ENCODE peak calls at places on chromosome 2, in eight cellular contexts. X, I, E, Z, V, F, K and R are unnamed samples.

GRCh38 chr2:180722551-180723239 is 257.7 kb upstream of the UBE2E3 start:
- DNase-seq in I (no peak), V (no peak), X (no peak), Z (no peak), E (no peak), F (no peak), K (peak; percentile 9), R (no peak)

GRCh38 chr2:204771693-204772092 is 226.4 kb downstream of the PARD3B start:
- DNase-seq in I (no peak), X (no peak), K (no peak), E (no peak), Z (no peak), V (no peak), F (no peak), R (no peak)

GRCh38 chr2:68730828-68731227 is 3.8 kb upstream of the ARHGAP25 start:
- DNase-seq in V (no peak), I (peak; percentile 17), Z (no peak), E (no peak), K (no peak), F (no peak), X (no peak), R (no peak)

GRCh38 chr2:47403829-47404228 is 873 bp downstream of the MSH2 start:
- DNase-seq in E (no peak), I (peak; percentile 61), Z (peak; percentile 20), K (no peak), F (no peak), X (no peak), V (no peak), R (no peak)

GRCh38 chr2:236573066-236573929 is 3.7 kb downstream of the ACKR3 start:
- DNase-seq in Z (no peak), V (no peak), K (no peak), E (no peak), I (peak; percentile 36), X (no peak), F (peak; percentile 66), R (no peak)

GRCh38 chr2:210456571-210456970 is 20.0 kb downstream of the LANCL1 start:
- DNase-seq in K (no peak), E (no peak), I (no peak), F (no peak), X (no peak), V (no peak), Z (no peak), R (no peak)

GRCh38 chr2:78766459-78766858 is 259.0 kb upstream of the REG3G start:
- DNase-seq in E (no peak), V (no peak), F (no peak), I (no peak), K (no peak), Z (no peak), X (no peak), R (no peak)

GRCh38 chr2:135742307-135742838 is 718 bp downstream of the UBXN4 start:
- DNase-seq in X (no peak), F (no peak), E (no peak), Z (peak; percentile 48), K (peak; percentile 26), V (peak; percentile 65), I (no peak), R (no peak)

GRCh38 chr2:202034249-202035088 is 814 bp downstream of the FZD7 start:
- DNase-seq in F (peak; percentile 69), V (peak; percentile 69), Z (peak; percentile 34), E (no peak), K (peak; percentile 30), I (peak; percentile 71), X (no peak), R (no peak)

GRCh38 chr2:203407496-203407895 is 79.3 kb downstream of the ABI2 start:
- DNase-seq in Z (no peak), V (no peak), F (no peak), I (no peak), X (no peak), K (no peak), E (no peak), R (no peak)

GRCh38 chr2:94986392-94986963 is 39.0 kb upstream of the MAL start:
- DNase-seq in V (peak; percentile 60), Z (peak; percentile 85), E (no peak), I (peak; percentile 87), K (peak; percentile 53), F (no peak), X (no peak), R (no peak)
- H3K9me3 ChIP-seq in V (no peaks in the 10 kb centered on the region), Z (no peaks in the 10 kb centered on the region), E (no peaks in the 10 kb centered on the region), I (no peaks in the 10 kb centered on the region), K (no peaks in the 10 kb centered on the region), F (no peaks in the 10 kb centered on the region), X (no peaks in the 10 kb centered on the region), R (no peaks in the 10 kb centered on the region)

GRCh38 chr2:1803217-1804115 is 59.2 kb upstream of the PXDN start:
- DNase-seq in F (peak; percentile 53), E (no peak), I (no peak), K (no peak), Z (no peak), X (no peak), V (no peak), R (no peak)

GRCh38 chr2:1802046-1802445 is 57.7 kb upstream of the PXDN start:
- DNase-seq in X (no peak), K (no peak), Z (no peak), I (no peak), E (no peak), V (no peak), F (peak; percentile 42), R (no peak)

GRCh38 chr2:1804251-1804855 is 60.0 kb upstream of the PXDN start:
- DNase-seq in V (no peak), K (no peak), F (peak; percentile 68), X (no peak), E (no peak), Z (peak; percentile 61), I (no peak), R (no peak)

GRCh38 chr2:1800716-1801388 is 56.5 kb upstream of the PXDN start:
- DNase-seq in E (no peak), K (no peak), F (peak; percentile 52), X (no peak), I (no peak), Z (no peak), V (no peak), R (no peak)

DNA sequence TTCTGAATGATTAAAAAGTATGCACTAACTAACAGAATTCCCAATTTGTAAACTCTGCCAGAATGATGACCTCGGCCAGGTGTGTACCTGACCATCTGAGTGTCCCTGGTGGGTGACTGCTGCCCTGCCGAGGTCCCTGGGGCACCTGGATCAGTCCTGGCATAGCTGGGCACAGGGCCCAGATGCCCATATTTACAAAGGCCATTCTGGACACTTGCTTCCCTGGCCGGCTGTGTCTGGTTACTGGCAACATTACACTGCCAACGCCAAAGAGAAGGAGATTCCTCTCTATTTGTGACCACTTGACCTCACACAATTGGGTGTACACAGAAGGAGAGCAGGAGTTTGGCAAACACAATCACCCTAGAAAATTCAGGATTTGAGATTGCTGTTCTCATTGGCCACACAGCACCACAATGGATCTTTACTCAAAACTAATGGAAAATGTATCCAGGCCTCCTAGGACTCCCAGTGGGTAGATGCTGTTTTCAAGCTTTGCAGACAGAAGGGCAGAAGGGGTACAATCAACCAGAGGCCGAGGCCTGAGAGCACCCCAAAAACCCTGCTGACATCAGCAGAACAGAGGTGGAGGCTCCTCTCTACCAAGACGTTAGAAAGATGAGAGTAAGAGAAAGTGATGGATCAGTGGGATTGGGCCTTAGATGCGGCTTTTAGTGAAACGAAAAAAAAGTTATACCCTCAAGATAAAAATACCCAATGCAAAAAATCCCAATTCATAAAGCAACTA is 58.3 kb upstream of the PXDN start:
- DNase-seq in E (no peak), F (no peak), X (no peak), V (no peak), K (no peak), Z (peak; percentile 84), I (no peak), R (no peak)
- H3K9me3 ChIP-seq in E (no peaks in the 10 kb centered on the region), F (no peaks in the 10 kb centered on the region), X (no peaks in the 10 kb centered on the region), V (no peaks in the 10 kb centered on the region), K (no peaks in the 10 kb centered on the region), Z (no peaks in the 10 kb centered on the region), I (no peaks in the 10 kb centered on the region), R (no peaks in the 10 kb centered on the region)

DNA sequence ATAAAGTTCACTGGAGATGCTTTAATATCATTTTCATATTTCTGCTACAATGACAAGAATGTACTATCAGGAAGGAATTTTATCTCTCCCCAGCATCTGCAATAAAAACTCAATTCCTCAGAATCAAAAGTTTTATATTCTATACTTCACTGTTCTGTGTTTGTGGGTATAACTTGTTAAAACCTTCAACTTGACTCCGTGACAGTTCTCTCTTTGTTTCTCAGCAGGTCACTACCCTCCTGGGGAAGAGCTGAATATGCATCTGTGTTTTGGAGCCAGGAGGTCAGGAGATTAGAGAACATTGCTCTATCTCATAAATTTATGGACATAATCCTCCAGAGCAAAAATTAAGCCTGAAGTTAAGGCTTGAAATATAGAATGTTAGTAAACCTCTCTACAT is 411.4 kb downstream of the TRIB2 start:
- DNase-seq in X (no peak), V (no peak), I (no peak), E (no peak), F (no peak), Z (no peak), K (no peak), R (no peak)
- H3K9me3 ChIP-seq in X (no peaks in the 10 kb centered on the region), V (no peaks in the 10 kb centered on the region), I (peaks cover 80% of the 10 kb centered on the region), E (no peaks in the 10 kb centered on the region), F (no peaks in the 10 kb centered on the region), Z (no peaks in the 10 kb centered on the region), K (no peaks in the 10 kb centered on the region), R (no peaks in the 10 kb centered on the region)

DNA sequence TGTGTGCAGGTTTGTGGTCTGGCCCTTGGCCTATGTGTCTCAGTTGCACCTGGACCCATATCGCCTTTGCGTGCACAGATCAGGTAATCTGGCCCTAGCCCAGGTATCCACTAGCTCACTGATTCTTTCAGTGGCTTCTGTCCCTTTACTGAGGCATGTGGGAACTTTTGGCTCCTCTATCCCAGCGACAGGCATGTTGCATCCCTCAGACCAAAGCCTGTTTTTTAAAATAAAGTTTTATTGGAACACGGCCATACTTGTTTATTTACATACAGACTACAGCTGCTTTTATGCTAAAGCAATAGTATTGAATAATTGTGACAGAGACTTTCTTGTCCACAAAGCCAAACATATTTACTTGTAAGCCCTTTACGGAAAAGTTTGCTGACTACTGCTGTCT is 39.9 kb upstream of the UPP2 start:
- DNase-seq in K (no peak), I (no peak), V (no peak), X (no peak), Z (no peak), F (no peak), E (no peak), R (no peak)
- H3K9me3 ChIP-seq in K (no peaks in the 10 kb centered on the region), I (peaks cover 5% of the 10 kb centered on the region), V (no peaks in the 10 kb centered on the region), X (no peaks in the 10 kb centered on the region), Z (no peaks in the 10 kb centered on the region), F (no peaks in the 10 kb centered on the region), E (no peaks in the 10 kb centered on the region), R (no peaks in the 10 kb centered on the region)

GRCh38 chr2:85276571-85277121 is 51.1 kb downstream of the TGOLN2 start:
- DNase-seq in V (no peak), I (no peak), K (no peak), E (no peak), X (no peak), Z (no peak), F (no peak), R (no peak)
- H3K9me3 ChIP-seq in V (no peaks in the 10 kb centered on the region), I (no peaks in the 10 kb centered on the region), K (no peaks in the 10 kb centered on the region), E (no peaks in the 10 kb centered on the region), X (no peaks in the 10 kb centered on the region), Z (no peaks in the 10 kb centered on the region), F (no peaks in the 10 kb centered on the region), R (no peaks in the 10 kb centered on the region)